ENCODE peak calls at places on chromosomes 11 and 22, in nine cellular contexts. O is SK-N-SH; W is heart right ventricle; J is mammary epithelial cell; R is CD4-positive, CD25-positive, alpha-beta regulatory T cell; P is mesendoderm; M is ovary; Q is tibial artery; E is pancreas. U is an unnamed sample. For H3K4me1 and H3K36me3, the result is how much of the 10 kb centered on the place peaks cover.

GRCh38 chr22:30235687-30236170 is 10.8 kb downstream of the LIF start:
- DNase-seq in O (no peak), W (no peak), J (peak), R (no peak), P (peak), M (no peak), Q (no peak), E (no peak), U (no peak)

GRCh38 chr11:83156150-83156995 is 558 bp upstream of the PCF11 start:
- DNase-seq in O (peak), W (peak), J (peak), R (peak), P (peak), M (peak), Q (peak), E (peak), U (peak)

GRCh38 chr11:131592734-131593133 is 222.3 kb downstream of the NTM start:
- DNase-seq in O (peak), W (no peak), J (no peak), R (no peak), P (no peak), M (no peak), Q (no peak), E (no peak), U (no peak)

GRCh38 chr11:126007263-126007662 is 55.4 kb downstream of the CDON start:
- DNase-seq in O (peak), W (no peak), J (peak), R (no peak), P (no peak), M (peak), Q (peak), E (no peak), U (no peak)

GRCh38 chr11:32137263-32137662 is 46.4 kb downstream of the RCN1 start:
- DNase-seq in O (no peak), W (no peak), J (peak), R (no peak), P (peak), M (no peak), Q (no peak), E (no peak), U (no peak)

GRCh38 chr22:29531419-29531818 is 22.1 kb downstream of the THOC5 start:
- DNase-seq in O (no peak), W (no peak), J (no peak), R (no peak), P (no peak), M (no peak), Q (no peak), E (no peak), U (no peak)

GRCh38 chr11:3014314-3014938 is 22.3 kb upstream of the NAP1L4 start:
- DNase-seq in O (no peak), W (no peak), J (no peak), R (peak), P (no peak), M (no peak), Q (no peak), E (no peak), U (peak)

GRCh38 chr11:76524919-76525318 is 80.1 kb downstream of the EMSY start:
- DNase-seq in O (no peak), W (peak), J (peak), R (no peak), P (no peak), M (no peak), Q (peak), E (no peak), U (no peak)

GRCh38 chr22:45880732-45881523 is 96.0 kb downstream of the WNT7B start:
- DNase-seq in O (no peak), W (no peak), J (no peak), R (no peak), P (no peak), M (no peak), Q (no peak), E (peak), U (no peak)

GRCh38 chr11:117820071-117820470 is 4.5 kb downstream of the FXYD2 start:
- DNase-seq in O (no peak), W (no peak), J (no peak), R (no peak), P (no peak), M (no peak), Q (no peak), E (peak), U (no peak)

GRCh38 chr11:12885717-12886226 is 123.3 kb upstream of the RASSF10 start:
- DNase-seq in O (no peak), W (no peak), J (no peak), R (no peak), P (no peak), M (no peak), Q (no peak), E (no peak), U (no peak)

GRCh38 chr11:16902182-16902581 is 112.0 kb downstream of the PLEKHA7 start:
- DNase-seq in O (no peak), W (no peak), J (peak), R (peak), P (no peak), M (no peak), Q (no peak), E (no peak), U (no peak)

GRCh38 chr22:36088292-36088691 is 59.7 kb upstream of the RBFOX2 start:
- DNase-seq in O (no peak), W (no peak), J (peak), R (no peak), P (no peak), M (no peak), Q (no peak), E (no peak), U (no peak)

GRCh38 chr11:116793476-116794096 is 1.9 kb upstream of the APOA5 start:
- DNase-seq in O (peak), W (no peak), J (no peak), R (no peak), P (no peak), M (no peak), Q (no peak), E (no peak), U (no peak)

GRCh38 chr11:97756571-97757335 is 1264.0 kb upstream of the CNTN5 start:
- DNase-seq in O (no peak), W (no peak), J (no peak), R (no peak), P (no peak), M (no peak), Q (no peak), E (no peak), U (no peak)

GRCh38 chr11:44652901-44653644 is 73.7 kb upstream of the TSPAN18 start:
- DNase-seq in O (no peak), W (no peak), J (no peak), R (no peak), P (no peak), M (no peak), Q (no peak), E (no peak), U (no peak)

GRCh38 chr11:69301491-69302401 is 7.8 kb downstream of the MYEOV start:
- DNase-seq in O (peak), W (no peak), J (peak), R (no peak), P (peak), M (no peak), Q (no peak), E (no peak), U (no peak)

GRCh38 chr11:39668640-39669039 is 1790.8 kb downstream of the LRRC4C start:
- DNase-seq in O (no peak), W (no peak), J (peak), R (no peak), P (no peak), M (no peak), Q (no peak), E (no peak), U (no peak)

GRCh38 chr11:66489636-66490035 is 9.4 kb downstream of the DPP3 start:
- DNase-seq in O (no peak), W (no peak), J (no peak), R (no peak), P (no peak), M (no peak), Q (no peak), E (no peak), U (no peak)

GRCh38 chr22:23396362-23397007 is 183.6 kb downstream of the IGLL1 start:
- DNase-seq in O (no peak), W (no peak), J (no peak), R (no peak), P (no peak), M (no peak), Q (peak), E (peak), U (peak)

GRCh38 chr11:16604784-16605439 is 133.5 kb upstream of the C11orf58 start:
- DNase-seq in O (peak), W (peak), J (peak), R (no peak), P (peak), M (no peak), Q (peak), E (peak), U (no peak)

GRCh38 chr11:31262761-31263160 is 106.8 kb downstream of the DCDC1 start:
- DNase-seq in O (no peak), W (no peak), J (peak), R (no peak), P (no peak), M (no peak), Q (no peak), E (no peak), U (no peak)

GRCh38 chr11:95884364-95884763 is 39.5 kb downstream of the MTMR2 start:
- DNase-seq in O (no peak), W (no peak), J (peak), R (no peak), P (no peak), M (no peak), Q (no peak), E (no peak), U (no peak)

GRCh38 chr11:133952199-133953190 is 4.3 kb downstream of the IGSF9B start:
- DNase-seq in O (no peak), W (no peak), J (no peak), R (peak), P (no peak), M (no peak), Q (no peak), E (no peak), U (no peak)

GRCh38 chr11:104624021-104624420 is 274.2 kb downstream of the CASP12 start:
- DNase-seq in O (no peak), W (no peak), J (no peak), R (no peak), P (no peak), M (no peak), Q (no peak), E (no peak), U (no peak)

GRCh38 chr22:38432264-38432663 is 22.7 kb downstream of the KCNJ4 start:
- DNase-seq in O (no peak), W (no peak), J (no peak), R (no peak), P (no peak), M (no peak), Q (no peak), E (no peak), U (no peak)

GRCh38 chr11:130123414-130124040 is 36.1 kb upstream of the ST14 start:
- DNase-seq in O (no peak), W (no peak), J (no peak), R (no peak), P (no peak), M (no peak), Q (no peak), E (no peak), U (no peak)

GRCh38 chr11:118971646-118972045 is at the start of gene FOXR1:
- DNase-seq in O (no peak), W (no peak), J (no peak), R (no peak), P (no peak), M (no peak), Q (no peak), E (no peak), U (no peak)

GRCh38 chr11:66880484-66881211 is 23.8 kb downstream of the LRFN4 start:
- DNase-seq in O (peak), W (no peak), J (peak), R (peak), P (peak), M (no peak), Q (no peak), E (no peak), U (peak)

GRCh38 chr11:18135308-18135707 is 2.9 kb downstream of the MRGPRX3 start:
- DNase-seq in O (no peak), W (no peak), J (no peak), R (no peak), P (peak), M (no peak), Q (no peak), E (no peak), U (no peak)

GRCh38 chr22:17867160-17867785 is 93.0 kb upstream of the BID start:
- DNase-seq in O (peak), W (peak), J (no peak), R (no peak), P (no peak), M (peak), Q (peak), E (no peak), U (peak)

GRCh38 chr22:44801476-44801875 is 49.1 kb downstream of the ARHGAP8 start:
- DNase-seq in O (peak), W (no peak), J (no peak), R (no peak), P (no peak), M (no peak), Q (no peak), E (no peak), U (no peak)

GRCh38 chr11:114132427-114132826 is 72.9 kb downstream of the ZBTB16 start:
- DNase-seq in O (no peak), W (no peak), J (no peak), R (no peak), P (peak), M (no peak), Q (peak), E (no peak), U (no peak)

GRCh38 chr11:114131366-114131963 is 72.0 kb downstream of the ZBTB16 start:
- DNase-seq in O (no peak), W (no peak), J (no peak), R (peak), P (no peak), M (no peak), Q (no peak), E (no peak), U (no peak)

GRCh38 chr11:114134870-114135269 is 75.4 kb downstream of the ZBTB16 start:
- DNase-seq in O (no peak), W (no peak), J (peak), R (no peak), P (peak), M (no peak), Q (peak), E (no peak), U (no peak)

GRCh38 chr11:114133548-114134329 is 74.2 kb downstream of the ZBTB16 start:
- DNase-seq in O (no peak), W (no peak), J (no peak), R (no peak), P (peak), M (no peak), Q (peak), E (no peak), U (no peak)

DNA sequence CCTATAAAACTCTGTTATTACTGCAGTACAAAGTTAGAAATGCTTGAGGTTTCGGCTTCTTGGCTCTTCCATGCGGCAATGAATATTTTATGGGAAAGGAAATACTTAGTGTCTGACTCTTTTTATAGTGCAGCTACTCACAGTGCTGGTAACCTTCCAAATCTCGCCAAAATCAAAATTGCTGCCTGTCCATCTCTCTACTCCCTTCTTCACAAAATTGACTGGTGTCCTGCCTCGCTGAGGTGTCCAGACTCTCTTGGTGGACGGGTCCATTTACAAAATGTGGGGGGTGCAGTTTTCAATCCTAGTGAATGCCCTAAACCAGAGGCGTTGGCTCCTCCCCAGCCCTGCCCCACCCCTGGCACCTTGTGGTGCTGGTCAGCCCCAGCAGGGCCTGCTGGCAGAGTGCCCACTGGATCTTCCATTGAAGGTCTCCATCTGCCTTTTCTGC is 73.5 kb downstream of the ZBTB16 start:
- DNase-seq in O (no peak), W (no peak), J (no peak), R (no peak), P (no peak), M (no peak), Q (peak), E (no peak), U (no peak)
- H3K4me1 ChIP-seq in O (under half), W (half or more), J (under half), R (under half), P (under half), M (under half), Q (half or more), E (under half), U (under half)

DNA sequence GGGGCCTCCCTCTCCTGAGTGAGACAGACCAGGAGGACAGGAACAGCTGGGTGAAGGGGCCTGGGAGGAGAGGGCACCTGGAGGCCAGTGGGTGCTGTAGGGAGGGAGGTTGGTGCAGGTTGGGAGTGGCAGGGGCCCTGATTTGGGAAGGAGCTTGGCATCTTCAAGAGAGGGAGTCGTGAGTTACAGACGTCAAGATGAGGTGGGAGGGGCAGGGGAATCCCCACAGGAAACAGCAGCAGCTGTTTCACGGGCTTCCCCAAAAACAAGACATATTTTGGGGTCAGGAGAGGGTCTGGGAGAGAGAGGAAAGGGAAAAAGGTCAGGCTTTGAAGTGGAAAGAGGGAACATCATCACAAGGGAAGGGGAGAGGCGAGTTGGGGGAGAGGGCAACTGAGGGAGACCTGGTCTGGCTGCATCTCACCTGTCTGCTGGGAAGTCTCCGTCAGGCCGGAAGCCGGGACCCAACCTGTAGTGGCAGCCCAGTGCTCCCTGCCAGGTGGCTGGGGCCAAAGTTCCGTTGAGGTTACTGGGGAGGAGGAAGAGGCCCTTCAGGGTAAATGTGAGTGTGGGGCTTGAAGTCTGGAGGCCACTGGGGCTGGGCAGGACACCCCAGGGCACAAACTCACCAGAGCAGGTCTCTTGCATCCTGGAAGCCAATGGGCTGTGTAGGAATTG is 4.4 kb downstream of the NAALADL1 start:
- DNase-seq in O (no peak), W (no peak), J (no peak), R (peak), P (no peak), M (no peak), Q (no peak), E (no peak), U (no peak)
- H3K36me3 ChIP-seq in O (under half), W (under half), J (under half), R (under half), P (under half), M (under half), Q (under half), E (under half), U (under half)

GRCh38 chr11:36618025-36618700 is 20.1 kb upstream of the RAG2 start:
- DNase-seq in O (no peak), W (no peak), J (no peak), R (no peak), P (no peak), M (no peak), Q (no peak), E (no peak), U (peak)

GRCh38 chr11:36615829-36616228 is 17.8 kb upstream of the RAG2 start:
- DNase-seq in O (no peak), W (no peak), J (no peak), R (no peak), P (no peak), M (no peak), Q (no peak), E (no peak), U (no peak)

GRCh38 chr11:36617543-36617942 is 19.5 kb upstream of the RAG2 start:
- DNase-seq in O (no peak), W (no peak), J (no peak), R (no peak), P (no peak), M (no peak), Q (no peak), E (no peak), U (no peak)

GRCh38 chr11:36622431-36623136 is 24.5 kb upstream of the RAG2 start:
- DNase-seq in O (peak), W (no peak), J (peak), R (peak), P (no peak), M (no peak), Q (no peak), E (no peak), U (peak)

DNA sequence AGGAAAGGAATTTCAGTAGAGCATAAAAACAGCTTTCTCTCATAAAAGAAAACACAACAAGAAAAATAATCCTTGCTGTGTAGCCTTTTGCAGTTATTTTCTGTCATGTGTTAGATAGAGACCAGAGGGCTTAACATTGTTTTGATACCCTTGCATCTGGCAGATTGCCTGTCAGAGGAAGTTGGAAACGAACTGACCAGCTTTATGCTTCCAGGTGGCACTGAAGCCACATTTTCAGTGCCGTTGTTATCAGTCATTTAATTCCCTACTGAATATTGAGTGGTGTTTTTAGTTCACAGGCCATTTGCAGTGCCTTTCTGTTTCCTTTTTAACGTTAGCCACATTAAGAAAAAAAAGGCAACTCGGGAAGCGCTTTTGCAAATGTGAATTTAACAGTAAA is 21.5 kb upstream of the RAG2 start:
- DNase-seq in O (peak), W (no peak), J (no peak), R (no peak), P (peak), M (no peak), Q (no peak), E (no peak), U (peak)
- H3K4me1 ChIP-seq in O (under half), W (under half), J (under half), R (under half), P (under half), M (under half), Q (under half), E (under half), U (half or more)

DNA sequence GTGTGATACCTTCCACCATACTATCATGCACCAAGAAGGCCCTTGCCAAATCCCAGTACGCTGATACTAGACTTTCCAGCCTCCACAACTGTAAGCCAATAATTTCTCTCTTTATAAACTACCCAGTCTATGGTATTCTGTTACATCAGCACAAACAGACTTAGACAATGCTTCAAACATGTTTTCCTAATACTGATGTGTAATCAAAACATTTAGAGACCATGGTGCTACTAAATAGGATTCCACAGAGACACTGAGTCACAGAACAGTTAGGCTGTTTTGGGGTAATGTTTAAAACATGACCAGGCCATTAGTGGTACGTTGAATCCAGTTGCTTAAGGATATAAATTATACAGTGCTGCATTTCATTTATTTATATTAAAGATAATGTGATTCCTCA is 103.7 kb downstream of the PICALM start:
- DNase-seq in O (no peak), W (no peak), J (no peak), R (no peak), P (no peak), M (no peak), Q (no peak), E (no peak), U (no peak)
- H3K36me3 ChIP-seq in O (under half), W (half or more), J (under half), R (half or more), P (under half), M (under half), Q (half or more), E (under half), U (half or more)

DNA sequence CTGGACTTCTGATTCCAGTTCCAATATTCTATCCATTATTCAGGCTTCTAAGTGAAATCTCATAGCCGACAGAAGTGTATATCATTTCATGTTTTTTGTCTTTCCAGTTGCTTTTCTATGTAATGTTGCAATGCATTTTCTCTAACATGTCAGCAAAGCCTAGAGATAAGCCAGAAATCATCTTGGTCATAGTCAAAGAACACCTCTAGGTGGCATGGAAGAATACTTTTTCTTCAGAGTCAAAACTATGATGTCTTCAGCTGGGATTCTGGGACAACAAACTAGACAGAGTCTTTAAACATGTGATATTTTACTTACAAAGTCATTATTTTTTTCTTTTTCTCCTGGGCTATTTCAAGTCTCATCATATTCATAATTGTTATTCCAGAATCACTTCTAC is 4.4 kb downstream of the GAS2 start:
- DNase-seq in O (no peak), W (no peak), J (peak), R (peak), P (peak), M (no peak), Q (no peak), E (no peak), U (no peak)
- H3K4me1 ChIP-seq in O (under half), W (under half), J (under half), R (under half), P (under half), M (under half), Q (under half), E (under half), U (under half)

GRCh38 chr11:1012740-1013627 is 23.5 kb downstream of the MUC6 start:
- DNase-seq in O (no peak), W (no peak), J (no peak), R (no peak), P (no peak), M (no peak), Q (no peak), E (no peak), U (no peak)
- H3K36me3 ChIP-seq in O (under half), W (half or more), J (under half), R (under half), P (under half), M (under half), Q (half or more), E (under half), U (under half)